ENCODE peak calls at places on chromosomes 13 and 19, in eight cellular contexts. R, C, Y, B, O, Z, T and V are unnamed samples. For H3K27me3, the result is how much of the 10 kb centered on the place peaks cover.

GRCh38 chr13:60261432-60262351 is 98.0 kb upstream of the DIAPH3 start:
- DNase-seq in R (no peak), C (no peak), Y (no peak), B (no peak), O (no peak), Z (no peak), T (no peak), V (no peak)

GRCh38 chr19:16397791-16398529 is 73.3 kb downstream of the KLF2 start:
- DNase-seq in R (peak), C (no peak), Y (peak), B (no peak), O (no peak), Z (no peak), T (peak), V (no peak)

GRCh38 chr13:44812818-44813217 is 176.5 kb downstream of the NUFIP1 start:
- DNase-seq in R (no peak), C (no peak), Y (no peak), B (no peak), O (no peak), Z (no peak), T (no peak), V (no peak)

GRCh38 chr13:44300895-44301638 is 72.6 kb upstream of the SERP2 start:
- DNase-seq in R (peak), C (peak), Y (no peak), B (peak), O (no peak), Z (peak), T (peak), V (peak)

GRCh38 chr19:12834418-12834943 is at the start of gene RTBDN:
- DNase-seq in R (no peak), C (no peak), Y (no peak), B (no peak), O (no peak), Z (no peak), T (no peak), V (no peak)

GRCh38 chr19:33507021-33507956 is 14.3 kb downstream of the PEPD start:
- DNase-seq in R (peak), C (no peak), Y (no peak), B (no peak), O (no peak), Z (no peak), T (no peak), V (no peak)

GRCh38 chr13:31797154-31797775 is 57.9 kb downstream of the RXFP2 start:
- DNase-seq in R (no peak), C (no peak), Y (no peak), B (no peak), O (no peak), Z (no peak), T (no peak), V (peak)

GRCh38 chr13:75384881-75385707 is 96.9 kb downstream of the TBC1D4 start:
- DNase-seq in R (peak), C (no peak), Y (no peak), B (no peak), O (no peak), Z (no peak), T (no peak), V (no peak)

GRCh38 chr19:1819976-1820255 is 7.8 kb upstream of the ATP8B3 start:
- DNase-seq in R (no peak), C (no peak), Y (no peak), B (no peak), O (no peak), Z (no peak), T (no peak), V (no peak)

GRCh38 chr13:113815151-113816058 is 48.5 kb downstream of the GAS6 start:
- DNase-seq in R (no peak), C (peak), Y (no peak), B (no peak), O (no peak), Z (no peak), T (no peak), V (no peak)

GRCh38 chr13:99151516-99151915 is 49.1 kb upstream of the UBAC2 start:
- DNase-seq in R (no peak), C (no peak), Y (no peak), B (no peak), O (no peak), Z (no peak), T (no peak), V (peak)

GRCh38 chr13:43516401-43516826 is 270.4 kb downstream of the ENOX1 start:
- DNase-seq in R (no peak), C (no peak), Y (no peak), B (peak), O (no peak), Z (no peak), T (no peak), V (no peak)

GRCh38 chr13:80835902-80836301 is 495.0 kb upstream of the SPRY2 start:
- DNase-seq in R (no peak), C (no peak), Y (no peak), B (no peak), O (no peak), Z (no peak), T (no peak), V (no peak)

GRCh38 chr13:97307882-97308624 is 85.9 kb downstream of the MBNL2 start:
- DNase-seq in R (peak), C (no peak), Y (peak), B (no peak), O (no peak), Z (no peak), T (no peak), V (no peak)

GRCh38 chr13:43309301-43309700 is 285.9 kb downstream of the DNAJC15 start:
- DNase-seq in R (no peak), C (no peak), Y (no peak), B (no peak), O (no peak), Z (no peak), T (no peak), V (no peak)

GRCh38 chr13:46119883-46120614 is 15.2 kb upstream of the CPB2 start:
- DNase-seq in R (peak), C (no peak), Y (no peak), B (no peak), O (no peak), Z (no peak), T (peak), V (peak)

GRCh38 chr19:31214086-31214485 is 135.2 kb downstream of the TSHZ3 start:
- DNase-seq in R (peak), C (no peak), Y (no peak), B (peak), O (peak), Z (peak), T (peak), V (peak)

GRCh38 chr19:29694166-29694565 is 20.9 kb downstream of the C19orf12 start:
- DNase-seq in R (no peak), C (no peak), Y (no peak), B (no peak), O (no peak), Z (no peak), T (no peak), V (no peak)

GRCh38 chr19:32614916-32615315 is 33.9 kb downstream of the PDCD5 start:
- DNase-seq in R (no peak), C (no peak), Y (no peak), B (no peak), O (no peak), Z (no peak), T (no peak), V (no peak)

GRCh38 chr13:29556742-29557141 is 38.7 kb downstream of the SLC7A1 start:
- DNase-seq in R (no peak), C (no peak), Y (no peak), B (no peak), O (no peak), Z (no peak), T (no peak), V (no peak)

GRCh38 chr13:78497702-78498319 is 105.5 kb downstream of the POU4F1 start:
- DNase-seq in R (no peak), C (no peak), Y (no peak), B (no peak), O (no peak), Z (no peak), T (no peak), V (no peak)

GRCh38 chr19:35776102-35776788 is 881 bp downstream of the ARHGAP33 start:
- DNase-seq in R (no peak), C (no peak), Y (no peak), B (no peak), O (no peak), Z (no peak), T (no peak), V (no peak)

GRCh38 chr13:112994084-112994780 is 25.2 kb downstream of the MCF2L start:
- DNase-seq in R (no peak), C (no peak), Y (no peak), B (no peak), O (no peak), Z (no peak), T (no peak), V (no peak)

GRCh38 chr19:4454952-4455738 is 2.4 kb downstream of the UBXN6 start:
- DNase-seq in R (no peak), C (no peak), Y (no peak), B (no peak), O (no peak), Z (no peak), T (peak), V (no peak)

GRCh38 chr13:113573065-113573464 is 11.5 kb upstream of the TFDP1 start:
- DNase-seq in R (no peak), C (no peak), Y (no peak), B (no peak), O (no peak), Z (no peak), T (no peak), V (no peak)

GRCh38 chr13:43493496-43494000 is 293.2 kb downstream of the ENOX1 start:
- DNase-seq in R (no peak), C (no peak), Y (no peak), B (no peak), O (no peak), Z (no peak), T (no peak), V (peak)

GRCh38 chr19:11578342-11579142 is 1.1 kb upstream of the ACP5 start:
- DNase-seq in R (peak), C (no peak), Y (no peak), B (peak), O (peak), Z (peak), T (peak), V (no peak)

GRCh38 chr13:103009061-103009840 is 57.0 kb downstream of the SLC10A2 start:
- DNase-seq in R (no peak), C (no peak), Y (no peak), B (no peak), O (no peak), Z (no peak), T (no peak), V (no peak)
- TF ChIP-seq CTCF in R (no peak), C (no peak), Y (no peak), B (no peak), O (no peak), Z (no peak), T (no peak), V (no peak)

GRCh38 chr19:50311723-50312635 is 17.2 kb downstream of the KCNC3 start:
- DNase-seq in R (peak), C (no peak), Y (no peak), B (no peak), O (no peak), Z (no peak), T (peak), V (no peak)
- H3K27me3 ChIP-seq in R (half or more), C (under half), Y (half or more), B (half or more), O (under half), Z (half or more), T (under half), V (half or more)

DNA sequence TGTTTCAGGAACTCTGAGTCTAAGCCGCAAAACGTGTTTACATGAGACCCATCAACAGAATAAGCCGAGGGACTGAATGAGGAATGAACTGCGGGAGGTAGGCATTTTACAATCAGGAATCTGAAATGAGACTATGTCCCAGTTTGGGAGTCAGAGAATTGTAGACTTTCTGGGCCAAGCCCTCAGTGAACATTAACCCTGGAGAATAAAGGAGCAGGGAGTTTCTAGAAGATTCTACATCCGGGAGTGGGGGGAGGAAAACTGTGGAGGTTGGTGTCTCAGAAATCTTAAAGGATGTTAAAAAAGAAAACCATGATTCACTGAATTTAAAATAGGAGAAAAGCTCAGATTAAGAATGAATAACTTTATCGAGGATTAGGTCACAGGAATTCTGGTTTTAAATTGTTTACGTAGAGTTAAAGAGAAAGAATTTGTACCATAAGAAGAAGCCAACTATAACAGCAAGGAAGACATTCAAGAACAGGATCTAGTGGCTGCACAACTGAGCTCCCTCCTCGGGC is 18.5 kb downstream of the RFX2 start:
- DNase-seq in R (no peak), C (no peak), Y (no peak), B (no peak), O (no peak), Z (no peak), T (no peak), V (no peak)
- H3K4me3 ChIP-seq in R (no peak), C (no peak), Y (no peak), B (peak), O (no peak), Z (peak), T (no peak), V (no peak)

DNA sequence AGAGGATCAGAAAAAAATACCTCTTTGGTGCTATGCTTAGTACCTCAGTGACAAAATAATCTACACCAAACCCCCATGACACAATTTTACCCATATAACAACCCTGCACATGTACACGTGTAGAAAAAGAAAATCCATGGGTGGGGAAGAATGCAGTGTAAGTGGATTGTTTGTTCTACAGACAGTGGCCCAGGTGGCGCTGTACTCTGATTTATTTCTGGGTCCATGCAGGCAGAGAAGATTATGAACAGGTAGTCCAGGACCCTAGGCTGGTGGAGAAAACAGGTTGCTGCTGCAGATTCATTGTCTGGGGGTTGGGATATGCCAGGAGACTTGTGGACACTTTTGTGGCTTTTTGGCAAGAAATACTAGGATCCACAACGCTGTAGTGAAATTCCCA is 9.1 kb downstream of the ZNF100 start:
- DNase-seq in R (no peak), C (no peak), Y (no peak), B (no peak), O (no peak), Z (no peak), T (no peak), V (no peak)
- TF ChIP-seq CTCF in R (no peak), C (no peak), Y (no peak), B (no peak), O (no peak), Z (no peak), T (peak), V (no peak)

GRCh38 chr19:40750285-40751064 is at the start of gene ACTMAP:
- DNase-seq in R (peak), C (peak), Y (peak), B (peak), O (peak), Z (peak), T (peak), V (peak)
- H3K27me3 ChIP-seq in R (under half), C (under half), Y (under half), B (under half), O (under half), Z (under half), T (under half), V (under half)

GRCh38 chr13:37870895-37871550 is 1.5 kb upstream of the TRPC4 start:
- DNase-seq in R (no peak), C (no peak), Y (no peak), B (no peak), O (no peak), Z (no peak), T (no peak), V (peak)
- H3K4me3 ChIP-seq in R (no peak), C (no peak), Y (no peak), B (no peak), O (no peak), Z (peak), T (no peak), V (no peak)

GRCh38 chr13:21762512-21762911 is 91.6 kb downstream of the FGF9 start:
- DNase-seq in R (no peak), C (no peak), Y (no peak), B (no peak), O (no peak), Z (no peak), T (no peak), V (no peak)

GRCh38 chr13:21771075-21771474 is 100.2 kb downstream of the FGF9 start:
- DNase-seq in R (no peak), C (no peak), Y (no peak), B (no peak), O (no peak), Z (no peak), T (no peak), V (no peak)

GRCh38 chr13:21767032-21767431 is 96.2 kb downstream of the FGF9 start:
- DNase-seq in R (no peak), C (no peak), Y (no peak), B (no peak), O (no peak), Z (no peak), T (no peak), V (no peak)
- TF ChIP-seq CTCF in R (no peak), C (no peak), Y (no peak), B (no peak), O (no peak), Z (no peak), T (no peak), V (no peak)

DNA sequence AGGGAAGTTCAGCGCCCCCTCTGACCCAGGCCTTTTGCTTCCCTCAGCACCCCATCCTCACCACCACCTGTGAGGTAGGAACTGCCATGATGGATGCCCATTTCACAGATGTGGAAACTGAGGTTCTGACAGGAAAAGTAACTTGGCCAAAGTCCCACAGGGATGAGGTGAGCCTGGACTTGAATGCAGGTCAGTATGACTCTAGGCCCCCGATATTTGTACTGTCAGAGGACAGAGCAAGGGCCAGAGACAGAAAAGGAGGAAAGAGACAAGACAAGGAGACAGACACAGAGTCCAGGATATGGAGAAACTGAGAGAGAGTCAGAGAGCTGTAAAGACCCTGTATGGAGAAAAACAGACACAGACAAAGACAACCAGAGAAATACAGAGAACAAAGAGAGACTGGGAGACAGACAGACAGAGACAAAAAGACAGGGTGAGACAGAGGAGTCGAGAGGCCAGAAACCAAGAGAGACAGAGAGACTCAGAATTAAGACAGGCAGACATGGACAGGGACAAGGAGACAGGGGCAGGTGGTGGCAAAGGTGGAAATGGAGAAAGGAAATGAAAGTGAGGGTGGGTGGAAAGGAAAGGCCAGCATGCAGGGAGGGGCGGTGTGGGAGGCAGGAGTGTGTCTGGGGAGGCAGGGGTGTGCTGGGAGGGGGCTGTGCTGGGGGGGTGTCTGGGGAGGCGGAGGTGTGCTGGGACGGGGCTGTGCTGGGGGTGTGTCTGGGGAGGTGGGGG is 5.0 kb downstream of the ERFL start:
- DNase-seq in R (no peak), C (no peak), Y (no peak), B (no peak), O (no peak), Z (no peak), T (no peak), V (no peak)
- H3K27me3 ChIP-seq in R (half or more), C (under half), Y (half or more), B (half or more), O (under half), Z (half or more), T (under half), V (half or more)